ENCODE peak calls at places on chromosome 13, in four cellular contexts. D is IMR-90, B is K562, E is GM12878. C is an unnamed sample.

GRCh38 chr13:73201601-73202000 is 142.8 kb downstream of the KLF5 start:
- DNase-seq in D (no peak), B (no peak), E (no peak), C (no peak)

GRCh38 chr13:80684525-80685017 is 343.6 kb upstream of the SPRY2 start:
- DNase-seq in D (no peak), B (no peak), E (no peak), C (no peak)

GRCh38 chr13:42656136-42656535 is 82.2 kb downstream of the TNFSF11 start:
- DNase-seq in D (no peak), B (no peak), E (no peak), C (no peak)

GRCh38 chr13:48222358-48223015 is 10.5 kb upstream of the ITM2B start:
- DNase-seq in D (peak), B (no peak), E (no peak), C (no peak)

GRCh38 chr13:100019780-100020356 is 38.3 kb downstream of the ZIC2 start:
- DNase-seq in D (no peak), B (no peak), E (no peak), C (no peak)

GRCh38 chr13:39596176-39596575 is 6.8 kb downstream of the LHFPL6 start:
- DNase-seq in D (no peak), B (no peak), E (no peak), C (no peak)

GRCh38 chr13:74528751-74529513 is 394.7 kb upstream of the KLF12 start:
- DNase-seq in D (no peak), B (no peak), E (no peak), C (no peak)

GRCh38 chr13:58712191-58712590 is 1080.6 kb downstream of the PCDH17 start:
- DNase-seq in D (no peak), B (no peak), E (no peak), C (no peak)

GRCh38 chr13:72698164-72698563 is 29.3 kb downstream of the MZT1 start:
- DNase-seq in D (no peak), B (no peak), E (no peak), C (no peak)

GRCh38 chr13:107441279-107441678 is 774.1 kb downstream of the LIG4 start:
- DNase-seq in D (peak), B (no peak), E (no peak), C (no peak)

GRCh38 chr13:19781526-19781925 is 1.2 kb downstream of the PSPC1 start:
- DNase-seq in D (no peak), B (no peak), E (no peak), C (peak)

GRCh38 chr13:33739254-33739653 is 78.7 kb upstream of the RFC3 start:
- DNase-seq in D (no peak), B (no peak), E (no peak), C (no peak)

GRCh38 chr13:110458594-110459365 is 102.7 kb downstream of the RAB20 start:
- DNase-seq in D (no peak), B (no peak), E (no peak), C (no peak)

GRCh38 chr13:39363393-39363792 is 239.6 kb downstream of the LHFPL6 start:
- DNase-seq in D (no peak), B (no peak), E (no peak), C (no peak)

GRCh38 chr13:110390572-110390971 is 83.5 kb downstream of the COL4A2 start:
- DNase-seq in D (peak), B (no peak), E (no peak), C (no peak)

GRCh38 chr13:104773775-104774174 is 1707.6 kb upstream of the SLC10A2 start:
- DNase-seq in D (peak), B (no peak), E (peak), C (peak)

GRCh38 chr13:80877209-80877943 is 536.5 kb upstream of the SPRY2 start:
- DNase-seq in D (no peak), B (no peak), E (no peak), C (no peak)

GRCh38 chr13:99280166-99280565 is 22.0 kb upstream of the GPR18 start:
- DNase-seq in D (no peak), B (no peak), E (no peak), C (no peak)

GRCh38 chr13:46062190-46062589 is 9.6 kb upstream of the ZC3H13 start:
- DNase-seq in D (peak), B (no peak), E (no peak), C (no peak)

GRCh38 chr13:46097663-46098062 is 7.2 kb downstream of the CPB2 start:
- DNase-seq in D (no peak), B (no peak), E (no peak), C (no peak)

GRCh38 chr13:44373601-44374347 is at the start of gene SERP2:
- DNase-seq in D (no peak), B (no peak), E (no peak), C (no peak)

GRCh38 chr13:73216381-73216831 is 157.6 kb downstream of the KLF5 start:
- DNase-seq in D (no peak), B (no peak), E (no peak), C (no peak)

GRCh38 chr13:99061411-99061810 is 83.5 kb upstream of the DOCK9 start:
- DNase-seq in D (no peak), B (no peak), E (no peak), C (no peak)

GRCh38 chr13:106232680-106233079 is 302.8 kb downstream of the EFNB2 start:
- DNase-seq in D (no peak), B (no peak), E (no peak), C (no peak)

GRCh38 chr13:50843256-50844043 is at the start of gene DLEU7:
- DNase-seq in D (no peak), B (no peak), E (no peak), C (no peak)
- H3K4me3 ChIP-seq in D (no peak), B (no peak), E (no peak), C (no peak)

DNA sequence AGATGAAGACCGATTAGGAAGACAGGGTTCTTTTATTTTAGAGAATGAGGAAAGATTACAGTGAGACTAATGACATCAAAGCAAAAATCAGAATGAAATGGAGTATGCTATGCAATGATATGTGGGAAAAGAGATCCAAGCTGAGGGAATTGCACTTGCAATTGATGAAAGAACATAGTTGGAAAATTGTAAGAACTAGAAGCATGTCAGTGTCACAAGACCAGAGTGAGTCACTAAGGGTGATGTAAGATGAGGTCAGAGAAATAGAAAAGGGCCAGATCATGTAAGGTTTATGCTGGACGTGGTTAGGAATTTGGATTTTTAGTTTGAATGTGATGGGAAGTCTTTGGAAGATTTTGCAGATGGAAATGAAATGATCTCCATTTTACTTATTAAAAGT is 1937.3 kb downstream of the OLFM4 start:
- DNase-seq in D (no peak), B (no peak), E (no peak), C (no peak)
- TF ChIP-seq FOS in D (no peak), B (no peak), E (no peak), C (no peak)

DNA sequence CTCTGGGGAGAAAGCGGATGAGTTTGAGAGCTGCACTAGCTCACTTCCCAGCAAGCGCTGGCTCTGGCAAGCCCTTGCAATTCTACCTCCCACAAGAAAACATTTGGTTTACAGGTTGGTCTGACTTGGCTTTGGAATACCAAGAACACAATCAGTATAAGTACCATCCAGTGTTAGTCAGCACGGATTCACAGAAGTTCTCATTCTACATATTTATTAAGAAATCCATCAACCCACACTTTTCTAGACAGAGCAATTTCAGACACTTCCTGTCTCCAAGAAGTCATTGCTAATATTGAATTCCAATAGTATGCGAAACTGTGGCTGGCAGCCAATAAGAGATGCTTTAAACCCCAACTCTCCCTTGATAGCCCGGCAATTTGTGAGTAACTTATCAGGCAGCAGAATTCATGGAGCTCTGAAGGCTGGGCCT is 59.5 kb upstream of the WASF3 start:
- DNase-seq in D (peak), B (no peak), E (no peak), C (peak)
- H3K4me3 ChIP-seq in D (no peak), B (no peak), E (no peak), C (no peak)

GRCh38 chr13:29428310-29428991 is 167.0 kb downstream of the SLC7A1 start:
- DNase-seq in D (no peak), B (no peak), E (no peak), C (no peak)
- TF ChIP-seq FOS in D (no peak), B (no peak), E (no peak), C (no peak)

GRCh38 chr13:64684108-64684507 is 2546.0 kb downstream of the PCDH9 start:
- DNase-seq in D (no peak), B (no peak), E (no peak), C (no peak)
- H3K4me3 ChIP-seq in D (no peak), B (no peak), E (no peak), C (no peak)

DNA sequence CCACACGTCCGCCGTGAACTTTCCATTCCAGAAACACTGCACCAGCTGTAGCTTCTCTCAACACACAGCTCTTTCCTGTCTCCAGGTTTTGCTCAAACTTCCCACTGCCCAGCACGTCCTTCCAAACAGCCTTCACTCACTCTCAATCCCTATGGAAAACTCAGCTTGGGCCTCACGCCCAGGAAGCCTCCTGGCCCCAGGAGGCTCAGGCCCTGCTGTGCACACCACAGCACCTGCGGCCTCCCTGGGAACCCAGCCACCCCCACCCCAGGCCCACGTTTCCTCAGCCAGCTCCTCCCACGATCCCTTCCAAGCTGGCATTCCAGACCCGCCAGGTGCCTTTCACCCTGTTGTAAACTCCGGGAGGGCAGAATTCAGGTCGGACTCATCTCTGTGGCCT is 35.2 kb downstream of the C13orf46 start:
- DNase-seq in D (no peak), B (no peak), E (no peak), C (no peak)
- TF ChIP-seq FOS in D (no peak), B (no peak), E (no peak), C (no peak)

GRCh38 chr13:52746141-52746540 is 6.5 kb upstream of the CNMD start:
- DNase-seq in D (no peak), B (no peak), E (no peak), C (no peak)
- H3K4me3 ChIP-seq in D (no peak), B (no peak), E (no peak), C (no peak)